ENCODE peak calls at places on chromosomes 5 and 9, in nine cellular contexts. Y is LoVo; H is activated T-cell treated with anti-CD3 and anti-CD28 coated beads, Interleukin-2, amount 50 U/mL, for 72 hours; S is SW480; J is NCI-H2029; A is putamen; N is GM13977; L is sciatic nerve; Q is EL. V is an unnamed sample.
A peak's percentile ranks its signal among the peaks of the same experiment; 100 is the strongest.

GRCh38 chr9:124259273-124260078 is 1.7 kb downstream of the NEK6 start:
- DNase-seq in Y (peak; percentile 81), H (no peak), S (peak; percentile 60), J (peak; percentile 58), A (no peak), N (no peak), L (peak; percentile 92), Q (peak; percentile 93), V (peak; percentile 81)

GRCh38 chr5:34494111-34494755 is 161.9 kb upstream of the RAI14 start:
- DNase-seq in Y (no peak), H (no peak), S (no peak), J (no peak), A (no peak), N (no peak), L (no peak), Q (peak; percentile 60), V (no peak)

GRCh38 chr9:3848445-3849114 is 322.8 kb upstream of the RFX3 start:
- DNase-seq in Y (no peak), H (no peak), S (no peak), J (no peak), A (no peak), N (no peak), L (no peak), Q (no peak), V (no peak)

GRCh38 chr9:136016882-136017812 is 56.0 kb upstream of the UBAC1 start:
- DNase-seq in Y (no peak), H (no peak), S (no peak), J (no peak), A (no peak), N (no peak), L (peak; percentile 57), Q (no peak), V (no peak)

GRCh38 chr5:16902846-16903245 is 33.2 kb downstream of the MYO10 start:
- DNase-seq in Y (peak; percentile 51), H (no peak), S (no peak), J (no peak), A (no peak), N (no peak), L (no peak), Q (peak; percentile 31), V (no peak)

GRCh38 chr9:36802171-36802920 is 229.7 kb downstream of the MELK start:
- DNase-seq in Y (no peak), H (no peak), S (no peak), J (no peak), A (peak; percentile 84), N (no peak), L (peak; percentile 23), Q (peak; percentile 55), V (no peak)

GRCh38 chr5:89396262-89396975 is 513.4 kb upstream of the MEF2C start:
- DNase-seq in Y (no peak), H (no peak), S (no peak), J (no peak), A (peak; percentile 50), N (no peak), L (no peak), Q (no peak), V (peak; percentile 42)

GRCh38 chr5:72436796-72437471 is 70.3 kb downstream of the ZNF366 start:
- DNase-seq in Y (no peak), H (no peak), S (no peak), J (no peak), A (no peak), N (no peak), L (no peak), Q (peak; percentile 70), V (no peak)

GRCh38 chr9:4923580-4924544 is 61.2 kb upstream of the JAK2 start:
- DNase-seq in Y (peak; percentile 7), H (no peak), S (peak; percentile 32), J (no peak), A (no peak), N (peak; percentile 60), L (no peak), Q (peak; percentile 31), V (peak; percentile 32)

GRCh38 chr5:90658620-90659019 is 100.0 kb downstream of the ADGRV1 start:
- DNase-seq in Y (no peak), H (no peak), S (no peak), J (no peak), A (no peak), N (no peak), L (no peak), Q (no peak), V (no peak)

V was measured in small intestine.